ENCODE peak calls at places on chromosomes 5 and 9, in four cellular contexts. D, E, Y and A are unnamed samples.

GRCh38 chr5:54738118-54738972 is 220.8 kb downstream of the SNX18 start:
- DNase-seq in D (no peak), E (peak), Y (no peak), A (no peak)

GRCh38 chr9:7974335-7975005 is 174.9 kb upstream of the DMAC1 start:
- DNase-seq in D (no peak), E (no peak), Y (no peak), A (no peak)

GRCh38 chr9:79189511-79189924 is 382.2 kb upstream of the TLE4 start:
- DNase-seq in D (peak), E (no peak), Y (no peak), A (no peak)

GRCh38 chr9:132200706-132201105 is 38.8 kb downstream of the NTNG2 start:
- DNase-seq in D (no peak), E (no peak), Y (no peak), A (no peak)

GRCh38 chr5:169971780-169972179 is 8.5 kb downstream of the INSYN2B start:
- DNase-seq in D (no peak), E (no peak), Y (no peak), A (no peak)

GRCh38 chr5:35308391-35308790 is 78.1 kb upstream of the PRLR start:
- DNase-seq in D (no peak), E (no peak), Y (no peak), A (peak)

GRCh38 chr9:21777701-21778100 is 24.7 kb upstream of the MTAP start:
- DNase-seq in D (no peak), E (no peak), Y (no peak), A (no peak)

GRCh38 chr5:128252794-128253193 is 169.2 kb downstream of the SLC12A2 start:
- DNase-seq in D (no peak), E (no peak), Y (no peak), A (no peak)

GRCh38 chr5:10789021-10789420 is 28.0 kb upstream of the DAP start:
- DNase-seq in D (peak), E (no peak), Y (no peak), A (no peak)

GRCh38 chr5:72241346-72242003 is 78.6 kb downstream of the MRPS27 start:
- DNase-seq in D (no peak), E (no peak), Y (no peak), A (peak)

GRCh38 chr9:120970249-120970648 is 43.7 kb upstream of the TRAF1 start:
- DNase-seq in D (no peak), E (no peak), Y (no peak), A (no peak)

GRCh38 chr9:6055213-6055612 is 39.8 kb upstream of the RANBP6 start:
- DNase-seq in D (peak), E (peak), Y (peak), A (no peak)

GRCh38 chr9:93646640-93647178 is 70.3 kb downstream of the PHF2 start:
- DNase-seq in D (no peak), E (no peak), Y (peak), A (peak)

GRCh38 chr9:118595719-118596305 is 773.4 kb downstream of the BRINP1 start:
- DNase-seq in D (no peak), E (no peak), Y (peak), A (peak)

GRCh38 chr9:101736723-101737122 is 1.7 kb downstream of the GRIN3A start:
- DNase-seq in D (no peak), E (no peak), Y (peak), A (no peak)

GRCh38 chr5:31186672-31187267 is 6.7 kb upstream of the CDH6 start:
- DNase-seq in D (no peak), E (peak), Y (no peak), A (no peak)

GRCh38 chr5:138449501-138450239 is 10.8 kb downstream of the REEP2 start:
- DNase-seq in D (no peak), E (peak), Y (peak), A (peak)

GRCh38 chr5:14342306-14342705 is 199.2 kb downstream of the TRIO start:
- DNase-seq in D (no peak), E (no peak), Y (no peak), A (no peak)

GRCh38 chr9:24051587-24051986 is 225.5 kb upstream of the ELAVL2 start:
- DNase-seq in D (no peak), E (no peak), Y (no peak), A (no peak)

GRCh38 chr9:118023649-118024048 is 319.4 kb downstream of the TLR4 start:
- DNase-seq in D (no peak), E (no peak), Y (no peak), A (no peak)

GRCh38 chr9:107504585-107505455 is 15.3 kb upstream of the KLF4 start:
- DNase-seq in D (peak), E (no peak), Y (no peak), A (no peak)

GRCh38 chr5:175223336-175223735 is 220.6 kb downstream of the DRD1 start:
- DNase-seq in D (no peak), E (no peak), Y (no peak), A (no peak)

GRCh38 chr9:104774132-104774531 is 10.2 kb downstream of the NIPSNAP3B start:
- DNase-seq in D (no peak), E (no peak), Y (no peak), A (no peak)

GRCh38 chr5:160799160-160799559 is 52.9 kb downstream of the ATP10B start:
- DNase-seq in D (no peak), E (peak), Y (no peak), A (no peak)

GRCh38 chr5:171315386-171315891 is 6.4 kb downstream of the TLX3 start:
- DNase-seq in D (no peak), E (no peak), Y (no peak), A (peak)

GRCh38 chr5:52989781-52990530 is 804 bp downstream of the ITGA2 start:
- DNase-seq in D (no peak), E (peak), Y (peak), A (peak)

GRCh38 chr5:54740141-54740540 is 222.6 kb downstream of the SNX18 start:
- DNase-seq in D (no peak), E (no peak), Y (no peak), A (no peak)

GRCh38 chr5:118220491-118220890 is 767.9 kb downstream of the DTWD2 start:
- DNase-seq in D (no peak), E (no peak), Y (no peak), A (no peak)

GRCh38 chr5:143559586-143559985 is 156.1 kb upstream of the NR3C1 start:
- DNase-seq in D (no peak), E (no peak), Y (no peak), A (no peak)

GRCh38 chr5:81786509-81786908 is 35.6 kb upstream of the SSBP2 start:
- DNase-seq in D (no peak), E (no peak), Y (no peak), A (no peak)

GRCh38 chr9:100011062-100011681 is 87.6 kb downstream of the ERP44 start:
- DNase-seq in D (peak), E (peak), Y (peak), A (no peak)

GRCh38 chr5:5126444-5126843 is 13.7 kb upstream of the ADAMTS16 start:
- DNase-seq in D (no peak), E (no peak), Y (no peak), A (no peak)

GRCh38 chr5:36492998-36493655 is 113.3 kb upstream of the SLC1A3 start:
- DNase-seq in D (no peak), E (no peak), Y (no peak), A (no peak)

GRCh38 chr9:437066-438015 is 222.7 kb downstream of the DOCK8 start:
- DNase-seq in D (peak), E (no peak), Y (no peak), A (no peak)

GRCh38 chr9:36748322-36748899 is 175.7 kb downstream of the MELK start:
- DNase-seq in D (no peak), E (peak), Y (peak), A (no peak)

GRCh38 chr9:70589571-70590263 is 175.3 kb upstream of the KLF9 start:
- DNase-seq in D (peak), E (no peak), Y (no peak), A (no peak)